ENCODE peak calls at places on chromosomes 4 and X, in eight cellular contexts. V, R, Q, M, L, X, B and D are unnamed samples.

GRCh38 chrX:139298437-139298836 is 232.1 kb upstream of the F9 start:
- DNase-seq in V (no peak), R (no peak), Q (no peak), M (no peak), L (no peak), X (no peak), B (no peak), D (no peak)

GRCh38 chrX:13258052-13258444 is 61.8 kb downstream of the ATXN3L start:
- DNase-seq in V (no peak), R (no peak), Q (no peak), M (no peak), L (no peak), X (no peak), B (no peak), D (no peak)

GRCh38 chrX:18961686-18962085 is 22.2 kb downstream of the PHKA2 start:
- DNase-seq in V (no peak), R (no peak), Q (no peak), M (no peak), L (no peak), X (no peak), B (no peak), D (no peak)

GRCh38 chrX:45623266-45623665 is 422.6 kb upstream of the DIPK2B start:
- DNase-seq in V (no peak), R (no peak), Q (no peak), M (no peak), L (no peak), X (peak), B (no peak), D (no peak)

GRCh38 chr4:60891947-60892346 is 308.2 kb upstream of the ADGRL3 start:
- DNase-seq in V (no peak), R (no peak), Q (no peak), M (no peak), L (no peak), X (no peak), B (no peak), D (no peak)

GRCh38 chrX:107626481-107626880 is 1.8 kb upstream of the PRPS1 start:
- DNase-seq in V (no peak), R (no peak), Q (no peak), M (no peak), L (no peak), X (no peak), B (no peak), D (no peak)

GRCh38 chr4:111678466-111678865 is 466.8 kb upstream of the FAM241A start:
- DNase-seq in V (no peak), R (no peak), Q (no peak), M (no peak), L (no peak), X (peak), B (no peak), D (no peak)

GRCh38 chrX:104668550-104668949 is 102.6 kb downstream of the IL1RAPL2 start:
- DNase-seq in V (no peak), R (no peak), Q (no peak), M (no peak), L (no peak), X (peak), B (no peak), D (no peak)

GRCh38 chrX:65821721-65822496 is 154.5 kb downstream of the MSN start:
- DNase-seq in V (no peak), R (peak), Q (no peak), M (peak), L (peak), X (no peak), B (peak), D (no peak)

GRCh38 chr4:118783887-118784286 is 52.0 kb downstream of the SEC24D start:
- DNase-seq in V (no peak), R (no peak), Q (no peak), M (no peak), L (no peak), X (no peak), B (no peak), D (no peak)

GRCh38 chrX:19760841-19761512 is 126.4 kb downstream of the SH3KBP1 start:
- DNase-seq in V (no peak), R (no peak), Q (no peak), M (no peak), L (no peak), X (no peak), B (no peak), D (no peak)

GRCh38 chrX:72079607-72080006 is 52.1 kb downstream of the RTL5 start:
- DNase-seq in V (no peak), R (peak), Q (no peak), M (no peak), L (no peak), X (no peak), B (peak), D (no peak)

GRCh38 chrX:110563276-110563675 is 204.6 kb downstream of the RTL9 start:
- DNase-seq in V (no peak), R (no peak), Q (no peak), M (no peak), L (no peak), X (peak), B (no peak), D (no peak)

GRCh38 chr4:25406081-25406692 is 29.1 kb downstream of the ANAPC4 start:
- DNase-seq in V (no peak), R (no peak), Q (no peak), M (no peak), L (no peak), X (no peak), B (no peak), D (no peak)

GRCh38 chrX:136781180-136781797 is 557 bp upstream of the ARHGEF6 start:
- DNase-seq in V (no peak), R (no peak), Q (no peak), M (no peak), L (no peak), X (peak), B (no peak), D (no peak)